ENCODE peak calls at places on chromosomes 13 and 19, in nine cellular contexts. U is activated T-cell treated with anti-CD3 and anti-CD28 coated beads, Interleukin-2, amount 50 U/mL, for 72 hours; A is cardiac fibroblast; L is T-helper 9 cell; N is foreskin keratinocyte; V is HTR-8/SVneo; S is NCI-H1092; P is pulmonary artery endothelial cell; Y is BE2C. D is an unnamed sample.
A peak's percentile ranks its signal among the peaks of the same experiment; 100 is the strongest.

GRCh38 chr13:113073942-113074341 is 31.6 kb upstream of the F7 start:
- DNase-seq in U (no peak), A (no peak), L (no peak), N (no peak), V (no peak), S (no peak), P (no peak), Y (no peak), D (no peak)

GRCh38 chr13:99287544-99287943 is 19.7 kb downstream of the GPR183 start:
- DNase-seq in U (no peak), A (no peak), L (no peak), N (no peak), V (no peak), S (no peak), P (no peak), Y (no peak), D (no peak)

GRCh38 chr13:98842074-98842473 is 89.6 kb upstream of the SLC15A1 start:
- DNase-seq in U (no peak), A (no peak), L (no peak), N (no peak), V (no peak), S (peak; percentile 83), P (no peak), Y (no peak), D (no peak)

GRCh38 chr13:80047406-80047805 is 293.5 kb downstream of the SPRY2 start:
- DNase-seq in U (no peak), A (peak; percentile 42), L (no peak), N (no peak), V (no peak), S (no peak), P (no peak), Y (no peak), D (no peak)

GRCh38 chr13:19772306-19772705 is 10.4 kb downstream of the PSPC1 start:
- DNase-seq in U (no peak), A (no peak), L (no peak), N (no peak), V (no peak), S (no peak), P (no peak), Y (no peak), D (no peak)

GRCh38 chr19:45547965-45548609 is 36.5 kb downstream of the OPA3 start:
- DNase-seq in U (no peak), A (peak; percentile 68), L (no peak), N (peak; percentile 89), V (no peak), S (no peak), P (no peak), Y (no peak), D (no peak)

GRCh38 chr13:39037410-39037879 is 444 bp downstream of the PROSER1 start:
- DNase-seq in U (no peak), A (no peak), L (no peak), N (peak; percentile 71), V (no peak), S (no peak), P (no peak), Y (no peak), D (no peak)

GRCh38 chr13:29785978-29786377 is 64.4 kb downstream of the UBL3 start:
- DNase-seq in U (no peak), A (no peak), L (no peak), N (no peak), V (no peak), S (no peak), P (no peak), Y (no peak), D (no peak)

GRCh38 chr13:32039488-32040013 is 8.0 kb downstream of the FRY start:
- DNase-seq in U (no peak), A (no peak), L (no peak), N (no peak), V (no peak), S (no peak), P (no peak), Y (no peak), D (no peak)

GRCh38 chr13:25686831-25687495 is 315.2 kb downstream of the ATP8A2 start:
- DNase-seq in U (no peak), A (no peak), L (no peak), N (no peak), V (no peak), S (peak; percentile 96), P (no peak), Y (no peak), D (no peak)

GRCh38 chr19:23887642-23888041 is 27.0 kb upstream of the ZNF726 start:
- DNase-seq in U (no peak), A (no peak), L (no peak), N (peak; percentile 23), V (no peak), S (no peak), P (no peak), Y (no peak), D (no peak)

GRCh38 chr19:52692431-52693008 is 42.3 kb downstream of the ZNF611 start:
- DNase-seq in U (no peak), A (no peak), L (no peak), N (no peak), V (no peak), S (no peak), P (no peak), Y (no peak), D (no peak)

GRCh38 chr19:4933528-4933927 is 24.2 kb downstream of the UHRF1 start:
- DNase-seq in U (no peak), A (peak; percentile 26), L (no peak), N (peak; percentile 18), V (no peak), S (no peak), P (no peak), Y (no peak), D (no peak)

GRCh38 chr13:48588120-48588519 is 55.2 kb upstream of the RCBTB2 start:
- DNase-seq in U (no peak), A (no peak), L (no peak), N (no peak), V (no peak), S (no peak), P (no peak), Y (no peak), D (no peak)

GRCh38 chr19:28296506-28296905 is 916.4 kb downstream of the UQCRFS1 start:
- DNase-seq in U (no peak), A (peak; percentile 51), L (no peak), N (no peak), V (no peak), S (no peak), P (no peak), Y (no peak), D (no peak)

GRCh38 chr19:34734601-34735103 is 609 bp downstream of the ZNF181 start:
- DNase-seq in U (no peak), A (no peak), L (no peak), N (no peak), V (no peak), S (no peak), P (no peak), Y (no peak), D (no peak)

GRCh38 chr13:20441879-20442278 is 83.8 kb downstream of the CRYL1 start:
- DNase-seq in U (no peak), A (peak; percentile 43), L (no peak), N (peak; percentile 84), V (no peak), S (no peak), P (no peak), Y (no peak), D (no peak)

D was measured in smooth muscle cell of the brain vasculature.